ENCODE peak calls at places on chromosomes 7 and 10, in seven cellular contexts. U is endothelial cell of umbilical vein, K is endodermal cell, M is spleen, C is cardiac muscle cell, Q is heart right ventricle, T is heart left ventricle. Z is an unnamed sample.

GRCh38 chr7:151166629-151167196 is 781 bp downstream of the GBX1 start:
- DNase-seq in C (no peak), K (peak; percentile 77), T (no peak), Q (no peak), M (no peak), U (no peak), Z (no peak)

GRCh38 chr7:2172311-2173183 is 60.2 kb downstream of the MAD1L1 start:
- DNase-seq in T (no peak), K (no peak), Q (no peak), M (no peak), U (peak; percentile 77), C (peak; percentile 96), Z (no peak)

GRCh38 chr7:119028736-119029135 is 804.2 kb downstream of the ANKRD7 start:
- DNase-seq in C (no peak), T (no peak), K (no peak), U (no peak), M (no peak), Q (no peak), Z (no peak)

GRCh38 chr7:7579638-7580037 is 13.0 kb downstream of the MIOS start:
- DNase-seq in C (no peak), U (no peak), K (no peak), M (no peak), Q (no peak), T (no peak), Z (no peak)

GRCh38 chr10:101901340-101901739 is 57.7 kb upstream of the KCNIP2 start:
- DNase-seq in K (peak; percentile 71), U (no peak), T (no peak), M (peak; percentile 85), C (no peak), Q (no peak), Z (no peak)

GRCh38 chr7:76509931-76510877 is at the start of gene UPK3B:
- DNase-seq in K (peak; percentile 89), Q (no peak), M (peak; percentile 78), T (no peak), U (no peak), C (peak; percentile 7), Z (no peak)

GRCh38 chr7:36862685-36863375 is 138.5 kb upstream of the AOAH start:
- DNase-seq in T (no peak), C (peak; percentile 19), U (no peak), Q (no peak), M (no peak), K (no peak), Z (no peak)

GRCh38 chr10:42933454-42934340 is 143.2 kb upstream of the RET start:
- DNase-seq in K (peak; percentile 83), U (peak; percentile 21), M (peak; percentile 74), C (peak; percentile 55), Q (peak; percentile 58), T (no peak), Z (no peak)

GRCh38 chr10:3249292-3249889 is 76.8 kb upstream of the PITRM1 start:
- DNase-seq in T (no peak), C (no peak), K (no peak), M (no peak), Q (no peak), U (no peak), Z (no peak)

GRCh38 chr7:30682131-30683083 is at the start of gene CRHR2:
- DNase-seq in C (no peak), U (peak; percentile 4), Q (peak; percentile 19), K (peak; percentile 85), M (no peak), T (no peak), Z (peak; percentile 6)

GRCh38 chr7:6651866-6652445 is 14.8 kb downstream of the ZNF316 start:
- DNase-seq in K (peak; percentile 33), C (no peak), U (no peak), Q (no peak), T (peak; percentile 40), M (no peak), Z (no peak)

GRCh38 chr7:55147101-55147500 is 128.3 kb downstream of the EGFR start:
- DNase-seq in C (no peak), K (no peak), Q (no peak), T (no peak), M (peak; percentile 63), U (no peak), Z (no peak)

GRCh38 chr7:32154797-32155196 is 84.6 kb upstream of the PDE1C start:
- DNase-seq in M (no peak), Q (peak; percentile 76), K (no peak), C (peak; percentile 60), T (peak; percentile 78), U (peak; percentile 62), Z (no peak)

GRCh38 chr10:53978292-53978691 is 822.7 kb downstream of the PCDH15 start:
- DNase-seq in C (no peak), M (no peak), U (no peak), T (no peak), Q (no peak), K (peak; percentile 73), Z (no peak)

GRCh38 chr7:36440880-36441279 is 51.2 kb downstream of the ANLN start:
- DNase-seq in T (no peak), C (peak; percentile 64), U (peak; percentile 48), K (no peak), M (no peak), Q (no peak), Z (no peak)

GRCh38 chr7:102447311-102447710 is 13.9 kb downstream of the ORAI2 start:
- DNase-seq in K (no peak), C (no peak), M (no peak), U (no peak), T (no peak), Q (no peak), Z (no peak)

GRCh38 chr7:8210845-8211724 is 50.9 kb downstream of the ICA1 start:
- DNase-seq in U (no peak), T (no peak), C (no peak), M (no peak), K (no peak), Q (no peak), Z (no peak)

GRCh38 chr10:110790913-110791525 is 80.7 kb upstream of the PDCD4 start:
- DNase-seq in M (no peak), K (no peak), U (no peak), C (no peak), Q (no peak), T (no peak), Z (no peak)

GRCh38 chr10:7932301-7933036 is 114.2 kb downstream of the TAF3 start:
- DNase-seq in U (peak; percentile 95), M (no peak), C (peak; percentile 23), Q (no peak), T (no peak), K (no peak), Z (no peak)

GRCh38 chr10:62616885-62617635 is 187.5 kb upstream of the ADO start:
- DNase-seq in Q (no peak), T (no peak), C (no peak), U (no peak), M (no peak), K (no peak), Z (no peak)
- H3K4me1 ChIP-seq in Q (no peaks in the 10 kb centered on the region), T (no peaks in the 10 kb centered on the region), C (no peaks in the 10 kb centered on the region), U (no peaks in the 10 kb centered on the region), M (peaks cover 35% of the 10 kb centered on the region), K (no peaks in the 10 kb centered on the region), Z (no peaks in the 10 kb centered on the region)

DNA sequence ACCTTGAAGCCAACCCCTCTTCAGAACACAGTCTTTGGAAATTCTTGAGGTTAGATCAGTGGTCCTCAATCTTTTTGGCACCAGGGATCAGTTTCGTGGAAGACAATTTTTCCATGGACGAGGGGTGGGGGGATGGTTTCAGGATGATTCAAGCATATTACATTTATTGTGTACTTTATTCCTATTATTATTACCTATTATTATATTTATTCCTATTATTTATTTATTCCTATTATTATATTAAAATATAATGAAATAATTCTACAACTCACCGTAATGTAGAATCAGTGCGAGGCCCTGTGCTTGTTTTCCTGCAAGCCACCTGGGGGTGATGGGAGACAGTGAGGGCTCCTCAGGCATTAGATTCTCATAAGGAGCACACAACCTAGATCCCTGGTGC is 17.9 kb downstream of the CAMK1D start:
- DNase-seq in Q (no peak), M (no peak), C (no peak), K (no peak), T (no peak), U (no peak), Z (no peak)
- TF ChIP-seq CTCF in Q (no peak), M (no peak), C (no peak), K (no peak), T (no peak), U (no peak), Z (no peak)

GRCh38 chr10:109259293-109259692 is 664.0 kb downstream of the XPNPEP1 start:
- DNase-seq in M (no peak), T (no peak), U (no peak), Q (no peak), C (no peak), K (no peak), Z (no peak)

GRCh38 chr10:109264004-109264403 is 659.3 kb downstream of the XPNPEP1 start:
- DNase-seq in K (no peak), M (no peak), C (no peak), Q (no peak), T (no peak), U (no peak), Z (no peak)

GRCh38 chr10:109261231-109261630 is 662.1 kb downstream of the XPNPEP1 start:
- DNase-seq in Q (no peak), T (no peak), C (no peak), M (no peak), K (no peak), U (no peak), Z (no peak)
- H3K27me3 ChIP-seq in Q (no peaks in the 10 kb centered on the region), T (no peaks in the 10 kb centered on the region), C (no peaks in the 10 kb centered on the region), M (no peaks in the 10 kb centered on the region), K (no peaks in the 10 kb centered on the region), U (no peaks in the 10 kb centered on the region), Z (no peaks in the 10 kb centered on the region)

GRCh38 chr7:13980474-13980873 is 9.0 kb downstream of the ETV1 start:
- DNase-seq in M (no peak), U (no peak), Q (no peak), K (no peak), T (no peak), C (no peak), Z (no peak)

GRCh38 chr7:13981070-13981469 is 8.4 kb downstream of the ETV1 start:
- DNase-seq in T (no peak), Q (peak; percentile 64), U (peak; percentile 90), C (peak; percentile 97), K (peak; percentile 54), M (no peak), Z (no peak)

GRCh38 chr7:13984831-13985685 is 4.4 kb downstream of the ETV1 start:
- DNase-seq in U (no peak), K (no peak), T (no peak), M (no peak), C (no peak), Q (no peak), Z (no peak)

GRCh38 chr7:13982940-13983677 is 6.4 kb downstream of the ETV1 start:
- DNase-seq in Q (no peak), M (no peak), U (no peak), C (peak; percentile 52), K (no peak), T (no peak), Z (no peak)

DNA sequence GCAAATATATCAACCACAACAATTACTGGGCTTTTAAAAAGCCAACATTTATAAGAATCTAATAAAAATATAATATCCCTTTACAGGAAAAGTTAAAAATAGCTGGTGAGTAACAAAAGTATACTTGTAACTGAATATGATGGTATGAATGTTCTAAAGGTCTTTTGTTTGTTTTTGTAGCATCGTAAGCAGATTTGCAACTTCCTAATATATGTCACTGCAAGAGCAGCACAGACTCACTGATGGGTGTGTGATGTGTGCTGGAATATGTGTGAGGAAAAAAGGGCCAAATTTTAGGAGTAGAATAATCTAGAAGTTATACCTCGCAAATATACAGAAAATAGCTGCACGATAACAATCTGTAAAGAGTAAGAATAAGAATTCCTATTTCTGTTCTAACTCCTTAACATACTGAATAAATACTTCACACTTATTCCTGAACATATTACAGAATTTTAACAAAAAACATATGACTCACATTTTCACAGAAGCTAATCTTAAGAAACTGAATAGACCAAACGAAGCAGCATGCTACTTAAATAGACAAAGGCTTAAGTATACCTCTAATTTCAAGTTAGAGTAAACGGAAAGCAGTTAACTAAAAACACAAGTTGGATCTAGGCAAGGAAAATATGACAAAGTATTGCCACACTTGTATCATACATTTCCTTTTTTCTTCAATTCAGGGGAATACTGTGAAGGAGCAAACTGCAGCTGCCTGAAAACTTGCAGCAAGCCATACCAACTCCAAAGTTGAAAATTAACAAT is 9.6 kb downstream of the ETV1 start:
- DNase-seq in C (peak; percentile 63), M (no peak), Q (no peak), U (peak; percentile 64), T (no peak), K (no peak), Z (no peak)
- H3K4me1 ChIP-seq in C (peaks cover 60% of the 10 kb centered on the region), M (no peaks in the 10 kb centered on the region), Q (peaks cover 57% of the 10 kb centered on the region), U (peaks cover 28% of the 10 kb centered on the region), T (peaks cover 46% of the 10 kb centered on the region), K (no peaks in the 10 kb centered on the region), Z (no peaks in the 10 kb centered on the region)

Z was measured in CD8-positive, alpha-beta T cell.